ENCODE peak calls at places on chromosomes 16 and 17, in nine cellular contexts. W is GM04503; S is HuH-7; G is CD4-positive, alpha-beta memory T cell; U is cardiac fibroblast; H is fibroblast of pulmonary artery; I is effector memory CD4-positive, alpha-beta T cell; N is T-cell; Z is stimulated activated CD8-positive, alpha-beta memory T cell treated with anti-CD3 and anti-CD28 coated beads, Interleukin-2, amount 100 ng/mL, for 1 hour. B is an unnamed sample.

GRCh38 chr17:44132275-44132821 is 8.9 kb upstream of the HDAC5 start:
- DNase-seq in W (no peak), S (no peak), G (no peak), U (no peak), H (no peak), I (no peak), N (no peak), Z (no peak), B (no peak)

GRCh38 chr16:78729687-78730086 is 630.2 kb downstream of the WWOX start:
- DNase-seq in W (no peak), S (peak; percentile 46), G (no peak), U (no peak), H (no peak), I (no peak), N (no peak), Z (no peak), B (no peak)

GRCh38 chr16:81610144-81610842 is 165.7 kb downstream of the CMIP start:
- DNase-seq in W (no peak), S (no peak), G (no peak), U (peak; percentile 84), H (peak; percentile 79), I (no peak), N (no peak), Z (no peak), B (peak; percentile 94)

GRCh38 chr16:83689385-83689831 is 118.4 kb upstream of the HSBP1 start:
- DNase-seq in W (peak; percentile 98), S (no peak), G (no peak), U (peak; percentile 89), H (peak; percentile 90), I (no peak), N (no peak), Z (no peak), B (no peak)

GRCh38 chr17:9825751-9826150 is at the start of gene GLP2R:
- DNase-seq in W (no peak), S (no peak), G (no peak), U (no peak), H (no peak), I (no peak), N (no peak), Z (no peak), B (no peak)

GRCh38 chr16:89375021-89375420 is 115.3 kb downstream of the ANKRD11 start:
- DNase-seq in W (no peak), S (no peak), G (no peak), U (no peak), H (no peak), I (no peak), N (no peak), Z (no peak), B (no peak)

GRCh38 chr16:54286330-54287017 is at the start of gene IRX3:
- DNase-seq in W (peak; percentile 75), S (peak; percentile 93), G (no peak), U (peak; percentile 92), H (peak; percentile 80), I (no peak), N (no peak), Z (no peak), B (peak; percentile 90)

GRCh38 chr17:62319846-62320245 is 60.5 kb upstream of the EFCAB3 start:
- DNase-seq in W (no peak), S (no peak), G (no peak), U (no peak), H (no peak), I (no peak), N (no peak), Z (no peak), B (no peak)

GRCh38 chr16:68257906-68258800 is 6.2 kb upstream of the SLC7A6 start:
- DNase-seq in W (peak; percentile 69), S (peak; percentile 79), G (no peak), U (peak; percentile 59), H (peak; percentile 33), I (no peak), N (no peak), Z (no peak), B (peak; percentile 47)

GRCh38 chr17:39664581-39665561 is at the start of gene TCAP:
- DNase-seq in W (no peak), S (no peak), G (no peak), U (no peak), H (no peak), I (no peak), N (no peak), Z (no peak), B (no peak)

GRCh38 chr16:70692481-70693203 is 6.8 kb upstream of the MTSS2 start:
- DNase-seq in W (no peak), S (no peak), G (no peak), U (no peak), H (no peak), I (no peak), N (no peak), Z (no peak), B (peak; percentile 50)

GRCh38 chr17:57676543-57676942 is 68.6 kb downstream of the CCDC182 start:
- DNase-seq in W (no peak), S (no peak), G (no peak), U (no peak), H (no peak), I (no peak), N (no peak), Z (no peak), B (no peak)

GRCh38 chr17:49557204-49558024 is 18.3 kb upstream of the NXPH3 start:
- DNase-seq in W (no peak), S (peak; percentile 68), G (peak; percentile 51), U (peak; percentile 71), H (peak; percentile 71), I (no peak), N (no peak), Z (no peak), B (no peak)

GRCh38 chr17:4623249-4623648 is 18.2 kb downstream of the ALOX15 start:
- DNase-seq in W (no peak), S (no peak), G (no peak), U (peak; percentile 61), H (peak; percentile 45), I (no peak), N (no peak), Z (no peak), B (no peak)

GRCh38 chr16:13811834-13812233 is 108.1 kb upstream of the ERCC4 start:
- DNase-seq in W (no peak), S (no peak), G (no peak), U (no peak), H (no peak), I (no peak), N (no peak), Z (no peak), B (no peak)

GRCh38 chr16:80369559-80369958 is 171.2 kb upstream of the DYNLRB2 start:
- DNase-seq in W (peak; percentile 2), S (peak; percentile 53), G (no peak), U (peak; percentile 58), H (peak; percentile 45), I (no peak), N (no peak), Z (no peak), B (peak; percentile 32)

GRCh38 chr17:2400474-2400866 is 390 bp downstream of the MNT start:
- DNase-seq in W (no peak), S (no peak), G (peak; percentile 76), U (peak; percentile 60), H (peak; percentile 40), I (no peak), N (peak; percentile 56), Z (peak; percentile 31), B (peak; percentile 86)

GRCh38 chr16:1159973-1160772 is 7.3 kb downstream of the CACNA1H start:
- DNase-seq in W (no peak), S (no peak), G (no peak), U (no peak), H (no peak), I (no peak), N (no peak), Z (no peak), B (peak; percentile 87)

GRCh38 chr16:19710191-19710908 is 7.7 kb downstream of the KNOP1 start:
- DNase-seq in W (no peak), S (no peak), G (no peak), U (no peak), H (no peak), I (no peak), N (no peak), Z (no peak), B (peak; percentile 34)

GRCh38 chr16:55710466-55710865 is 54.7 kb downstream of the SLC6A2 start:
- DNase-seq in W (no peak), S (no peak), G (no peak), U (no peak), H (peak; percentile 18), I (no peak), N (no peak), Z (no peak), B (no peak)

GRCh38 chr16:912684-913613 is 57.8 kb downstream of the LMF1 start:
- DNase-seq in W (no peak), S (no peak), G (no peak), U (no peak), H (no peak), I (no peak), N (no peak), Z (no peak), B (no peak)

GRCh38 chr16:54052271-54052670 is 234.3 kb downstream of the IRX3 start:
- DNase-seq in W (no peak), S (no peak), G (no peak), U (no peak), H (no peak), I (no peak), N (no peak), Z (no peak), B (no peak)

GRCh38 chr17:44922136-44922535 is 6.8 kb upstream of the GFAP start:
- DNase-seq in W (no peak), S (no peak), G (no peak), U (no peak), H (no peak), I (no peak), N (no peak), Z (no peak), B (no peak)

GRCh38 chr16:67679935-67680897 is 13.6 kb downstream of the C16orf86 start:
- DNase-seq in W (no peak), S (no peak), G (no peak), U (no peak), H (no peak), I (no peak), N (no peak), Z (no peak), B (no peak)

GRCh38 chr17:57946798-57947358 is 8.3 kb downstream of the CUEDC1 start:
- DNase-seq in W (no peak), S (peak; percentile 62), G (peak; percentile 52), U (peak; percentile 66), H (peak; percentile 62), I (no peak), N (peak; percentile 12), Z (no peak), B (peak; percentile 69)

GRCh38 chr17:58351710-58352017 is 337 bp downstream of the SUPT4H1 start:
- DNase-seq in W (no peak), S (no peak), G (no peak), U (peak; percentile 10), H (peak; percentile 9), I (no peak), N (no peak), Z (no peak), B (no peak)

GRCh38 chr16:21166561-21166961 is 8.1 kb downstream of the LDAF1 start:
- DNase-seq in W (no peak), S (no peak), G (no peak), U (no peak), H (peak; percentile 31), I (no peak), N (no peak), Z (no peak), B (no peak)

GRCh38 chr16:81399909-81400308 is 44.7 kb upstream of the CMIP start:
- DNase-seq in W (no peak), S (no peak), G (no peak), U (no peak), H (no peak), I (no peak), N (no peak), Z (no peak), B (no peak)

GRCh38 chr17:80943346-80944145 is 48.1 kb upstream of the CHMP6 start:
- DNase-seq in W (no peak), S (no peak), G (no peak), U (no peak), H (no peak), I (no peak), N (no peak), Z (no peak), B (peak; percentile 43)

GRCh38 chr17:75774988-75775668 is 9.5 kb upstream of the UNK start:
- DNase-seq in W (no peak), S (no peak), G (no peak), U (peak; percentile 64), H (peak; percentile 63), I (no peak), N (no peak), Z (no peak), B (no peak)

GRCh38 chr17:61411114-61411943 is 11.7 kb downstream of the TBX2 start:
- DNase-seq in W (no peak), S (peak; percentile 81), G (no peak), U (peak; percentile 51), H (no peak), I (no peak), N (no peak), Z (no peak), B (peak; percentile 84)